ENCODE peak calls at places on chromosome 12, in nine cellular contexts. T, R, F, U, V, O, X, P and Y are unnamed samples.

GRCh38 chr12:114747156-114747555 is 63.2 kb upstream of the TBX3 start:
- DNase-seq in X (no peak), P (no peak), O (no peak), V (no peak), R (no peak), T (no peak), U (no peak), F (no peak), Y (no peak)

GRCh38 chr12:91171475-91171874 is 11.1 kb downstream of the DCN start:
- DNase-seq in P (no peak), U (no peak), O (no peak), V (no peak), T (no peak), R (no peak), X (no peak), F (no peak), Y (no peak)

GRCh38 chr12:77943466-77943865 is 112.8 kb downstream of the NAV3 start:
- DNase-seq in X (no peak), R (no peak), P (no peak), U (no peak), V (peak), O (no peak), T (no peak), F (no peak), Y (no peak)

GRCh38 chr12:124004233-124004875 is 31.3 kb downstream of the ZNF664 start:
- DNase-seq in R (no peak), V (no peak), U (no peak), O (no peak), T (no peak), F (peak), P (no peak), X (no peak), Y (no peak)

GRCh38 chr12:25583545-25583944 is 30.5 kb upstream of the LMNTD1 start:
- DNase-seq in U (no peak), R (peak), T (no peak), F (no peak), X (no peak), V (no peak), P (no peak), O (no peak), Y (no peak)

GRCh38 chr12:62834971-62835547 is 99.9 kb downstream of the PPM1H start:
- DNase-seq in V (peak), T (no peak), U (no peak), X (no peak), F (peak), R (no peak), P (no peak), O (no peak), Y (peak)

GRCh38 chr12:114286145-114286544 is 119.8 kb downstream of the TBX5 start:
- DNase-seq in O (no peak), U (no peak), T (no peak), F (no peak), X (no peak), V (no peak), R (no peak), P (no peak), Y (no peak)

GRCh38 chr12:119423285-119423684 is 88.8 kb downstream of the CCDC60 start:
- DNase-seq in P (no peak), T (no peak), X (no peak), U (no peak), F (no peak), V (no peak), O (no peak), R (peak), Y (no peak)